ENCODE peak calls at places on chromosomes 4 and X, in four cellular contexts. G is A549, K is psoas muscle, N is GM23248. B is an unnamed sample.

GRCh38 chrX:68132749-68133148 is 300.5 kb downstream of the OPHN1 start:
- DNase-seq in G (no peak), K (no peak), N (no peak), B (no peak)

GRCh38 chr4:24158031-24158430 is 268.2 kb upstream of the PPARGC1A start:
- DNase-seq in G (no peak), K (no peak), N (no peak), B (no peak)

GRCh38 chr4:180909279-180909678 is 1333.9 kb upstream of the TENM3 start:
- DNase-seq in G (no peak), K (no peak), N (peak), B (no peak)

GRCh38 chr4:80078361-80079092 is 5.5 kb upstream of the ANTXR2 start:
- DNase-seq in G (no peak), K (no peak), N (no peak), B (no peak)

GRCh38 chr4:88178633-88179231 is 20.3 kb upstream of the ABCG2 start:
- DNase-seq in G (no peak), K (no peak), N (no peak), B (peak)

GRCh38 chrX:80876877-80877276 is 67.2 kb upstream of the BRWD3 start:
- DNase-seq in G (peak), K (no peak), N (peak), B (peak)

GRCh38 chr4:82739292-82740190 is 59.1 kb downstream of the SCD5 start:
- DNase-seq in G (peak), K (peak), N (peak), B (peak)

GRCh38 chr4:149168645-149169044 is 647.0 kb downstream of the IQCM start:
- DNase-seq in G (no peak), K (no peak), N (no peak), B (no peak)

GRCh38 chr4:102759835-102760644 is 728 bp downstream of the MANBA start:
- DNase-seq in G (peak), K (no peak), N (peak), B (peak)

GRCh38 chr4:6676722-6677558 is 16.7 kb upstream of the S100P start:
- DNase-seq in G (no peak), K (no peak), N (no peak), B (no peak)
- H3K4me3 ChIP-seq in G (no peak), K (peak), N (no peak), B (no peak)

GRCh38 chrX:143581260-143581659 is 54.6 kb downstream of the SLITRK4 start:
- DNase-seq in G (no peak), K (no peak), N (no peak), B (no peak)

GRCh38 chrX:143580266-143580665 is 55.6 kb downstream of the SLITRK4 start:
- DNase-seq in G (no peak), K (no peak), N (no peak), B (no peak)
- H3K27ac ChIP-seq in G (no peak), K (peak), N (no peak), B (no peak)

GRCh38 chrX:46648660-46649059 is 75.1 kb downstream of the CHST7 start:
- DNase-seq in G (no peak), K (no peak), N (no peak), B (no peak)

GRCh38 chrX:46645614-46646013 is 72.0 kb downstream of the CHST7 start:
- DNase-seq in G (no peak), K (no peak), N (no peak), B (no peak)

GRCh38 chrX:46653482-46653881 is 79.9 kb downstream of the CHST7 start:
- DNase-seq in G (peak), K (no peak), N (no peak), B (no peak)

GRCh38 chrX:46647251-46647650 is 73.7 kb downstream of the CHST7 start:
- DNase-seq in G (no peak), K (no peak), N (peak), B (no peak)

GRCh38 chrX:46649421-46650260 is 76.1 kb downstream of the CHST7 start:
- DNase-seq in G (no peak), K (peak), N (peak), B (no peak)
- H3K4me3 ChIP-seq in G (no peak), K (no peak), N (no peak), B (no peak)

GRCh38 chrX:112840382-112841113 is at the start of gene AMOT:
- DNase-seq in G (peak), K (peak), N (peak), B (peak)
- H3K27ac ChIP-seq in G (no peak), K (peak), N (no peak), B (peak)

GRCh38 chr4:142297313-142297712 is 548.8 kb downstream of the INPP4B start:
- DNase-seq in G (no peak), K (no peak), N (no peak), B (no peak)

GRCh38 chr4:142291299-142291698 is 554.8 kb downstream of the INPP4B start:
- DNase-seq in G (no peak), K (no peak), N (no peak), B (no peak)

DNA sequence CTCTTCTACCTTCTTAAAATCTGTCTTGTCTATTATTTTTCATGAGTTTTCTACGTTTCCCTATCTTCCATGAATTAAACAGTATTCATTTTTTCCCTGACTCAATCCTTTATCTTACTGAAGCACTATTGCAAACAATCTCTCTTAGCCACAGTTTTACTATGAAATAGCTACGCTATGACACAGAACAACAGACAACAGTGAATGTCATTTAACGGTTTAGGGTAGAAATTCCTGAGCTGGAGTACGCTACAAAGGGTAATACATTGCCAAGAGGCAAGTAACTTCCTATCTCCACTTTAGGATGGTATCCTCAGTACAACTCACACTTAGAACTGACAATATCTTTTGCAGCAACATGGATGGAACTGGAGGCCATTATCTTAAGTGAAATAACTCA is 552.6 kb downstream of the INPP4B start:
- DNase-seq in G (no peak), K (no peak), N (no peak), B (no peak)
- H3K4me3 ChIP-seq in G (no peak), K (no peak), N (no peak), B (no peak)

GRCh38 chr4:187333151-187333550 is 609.5 kb upstream of the FAT1 start:
- DNase-seq in G (no peak), K (no peak), N (no peak), B (no peak)
- H3K27ac ChIP-seq in G (no peak), K (no peak), N (no peak), B (no peak)

GRCh38 chrX:48833531-48834138 is 1.8 kb downstream of the PCSK1N start:
- DNase-seq in G (peak), K (no peak), N (no peak), B (peak)

GRCh38 chrX:48834383-48834709 is 1.1 kb downstream of the PCSK1N start:
- DNase-seq in G (peak), K (no peak), N (no peak), B (no peak)

GRCh38 chrX:48831136-48831908 is 4.1 kb downstream of the PCSK1N start:
- DNase-seq in G (no peak), K (no peak), N (no peak), B (no peak)

GRCh38 chrX:48831909-48832291 is 3.5 kb downstream of the PCSK1N start:
- DNase-seq in G (no peak), K (no peak), N (no peak), B (no peak)

DNA sequence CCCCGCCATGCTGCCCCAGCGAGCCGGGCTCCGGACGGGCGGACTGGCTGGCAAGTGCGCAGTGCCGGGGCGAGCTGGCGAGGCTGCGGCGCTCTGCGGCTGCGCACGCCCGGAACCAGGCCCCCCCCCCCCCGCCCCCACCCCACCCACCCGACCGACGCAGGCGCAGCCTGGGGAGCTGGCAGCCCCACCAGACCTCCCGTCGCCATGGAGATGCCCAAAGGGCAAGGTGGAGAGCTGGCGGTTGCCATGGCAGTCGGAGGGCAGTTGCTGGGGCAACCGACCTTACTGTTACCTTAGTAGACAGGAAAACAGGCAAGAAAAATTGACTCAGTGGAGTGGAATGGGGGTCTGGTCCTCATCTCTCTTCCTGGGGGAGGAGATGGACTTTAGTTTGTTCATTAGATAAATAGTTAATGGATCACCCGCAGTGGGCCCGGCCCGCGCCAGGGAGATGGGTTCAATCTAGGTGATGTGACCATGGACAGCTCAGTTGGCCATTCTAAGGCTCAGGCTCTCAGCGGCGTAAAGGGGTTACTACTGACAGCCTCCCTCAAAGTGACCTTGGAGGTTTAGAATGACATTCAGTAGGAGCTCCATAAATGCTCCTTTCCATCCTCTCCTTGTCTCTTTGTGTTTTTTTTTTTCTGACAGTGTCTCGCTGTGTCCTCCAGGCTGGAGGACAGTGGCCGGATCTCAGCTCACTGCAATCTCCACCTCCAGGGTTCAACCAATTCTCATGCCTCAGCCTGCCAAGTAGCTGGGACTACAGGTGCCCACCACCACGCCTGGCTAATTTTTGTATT is at the start of gene PCSK1N:
- DNase-seq in G (peak), K (no peak), N (no peak), B (no peak)
- H3K4me3 ChIP-seq in G (peak), K (no peak), N (peak), B (peak)